ENCODE peak calls at places on chromosomes 12 and 14, in eight cellular contexts. Y is naive thymus-derived CD8-positive, alpha-beta T cell; P is left ventricle myocardium inferior; Q is activated gamma-delta T cell; B is stimulated activated CD4-positive, alpha-beta T cell treated with anti-CD3 and anti-CD28 coated beads, Interleukin-4, amount 100 ng/mL, for 24 hours; D is body of pancreas; R is A172; T is NCI-H748 treated with DMSO at 0.1 percent for 48 hours. U is an unnamed sample.

GRCh38 chr12:64269161-64269560 is 47.1 kb upstream of the KICS2 start:
- DNase-seq in Y (no peak), P (no peak), Q (no peak), B (no peak), D (no peak), R (no peak), T (no peak), U (no peak)

GRCh38 chr14:74886001-74886400 is 4.3 kb downstream of the DLST start:
- DNase-seq in Y (no peak), P (no peak), Q (no peak), B (no peak), D (no peak), R (peak), T (no peak), U (no peak)

GRCh38 chr12:54983536-54984102 is 943 bp downstream of the TESPA1 start:
- DNase-seq in Y (peak), P (no peak), Q (no peak), B (peak), D (no peak), R (no peak), T (no peak), U (no peak)

GRCh38 chr12:93135286-93136239 is 206.5 kb upstream of the EEA1 start:
- DNase-seq in Y (no peak), P (no peak), Q (no peak), B (no peak), D (no peak), R (no peak), T (peak), U (no peak)

GRCh38 chr12:94922561-94922960 is 80.9 kb downstream of the NDUFA12 start:
- DNase-seq in Y (no peak), P (no peak), Q (no peak), B (no peak), D (no peak), R (no peak), T (no peak), U (no peak)

GRCh38 chr14:68787235-68787727 is 5.6 kb downstream of the ZFP36L1 start:
- DNase-seq in Y (no peak), P (no peak), Q (no peak), B (no peak), D (peak), R (no peak), T (no peak), U (no peak)

GRCh38 chr12:88781909-88782308 is 201.6 kb upstream of the KITLG start:
- DNase-seq in Y (no peak), P (no peak), Q (no peak), B (no peak), D (no peak), R (no peak), T (no peak), U (no peak)

GRCh38 chr12:26847431-26847830 is 14.4 kb upstream of the ITPR2 start:
- DNase-seq in Y (no peak), P (no peak), Q (no peak), B (no peak), D (no peak), R (no peak), T (no peak), U (no peak)

GRCh38 chr12:100403446-100403845 is 46.6 kb downstream of the SLC17A8 start:
- DNase-seq in Y (no peak), P (no peak), Q (no peak), B (no peak), D (no peak), R (peak), T (no peak), U (no peak)

GRCh38 chr14:66379116-66379515 is 107.1 kb upstream of the CCDC196 start:
- DNase-seq in Y (no peak), P (peak), Q (no peak), B (no peak), D (peak), R (no peak), T (no peak), U (no peak)

GRCh38 chr12:95237315-95237714 is 19.7 kb downstream of the VEZT start:
- DNase-seq in Y (no peak), P (no peak), Q (no peak), B (no peak), D (no peak), R (no peak), T (no peak), U (no peak)

GRCh38 chr12:78085562-78086182 is 255.0 kb downstream of the NAV3 start:
- DNase-seq in Y (no peak), P (no peak), Q (no peak), B (no peak), D (no peak), R (no peak), T (no peak), U (no peak)

GRCh38 chr14:95389471-95390011 is 69.8 kb upstream of the CLMN start:
- DNase-seq in Y (no peak), P (peak), Q (no peak), B (no peak), D (peak), R (no peak), T (no peak), U (no peak)

GRCh38 chr14:65880507-65880906 is 468.0 kb downstream of the FUT8 start:
- DNase-seq in Y (no peak), P (no peak), Q (no peak), B (no peak), D (no peak), R (no peak), T (no peak), U (no peak)

GRCh38 chr14:37019488-37019887 is 152.9 kb downstream of the SLC25A21 start:
- DNase-seq in Y (no peak), P (no peak), Q (no peak), B (no peak), D (no peak), R (no peak), T (no peak), U (no peak)

GRCh38 chr14:96362071-96362964 is 823 bp downstream of the ATG2B start:
- DNase-seq in Y (peak), P (no peak), Q (peak), B (peak), D (peak), R (peak), T (peak), U (no peak)

GRCh38 chr12:116502989-116503496 is 56.1 kb upstream of the MAP1LC3B2 start:
- DNase-seq in Y (no peak), P (no peak), Q (no peak), B (no peak), D (no peak), R (no peak), T (no peak), U (no peak)

GRCh38 chr14:67831122-67831521 is 11.5 kb downstream of the RAD51B start:
- DNase-seq in Y (no peak), P (no peak), Q (no peak), B (no peak), D (no peak), R (no peak), T (no peak), U (no peak)

GRCh38 chr14:95526483-95527391 is 8.1 kb upstream of the GLRX5 start:
- DNase-seq in Y (no peak), P (no peak), Q (no peak), B (no peak), D (no peak), R (no peak), T (no peak), U (no peak)

GRCh38 chr12:49345048-49345839 is 1.4 kb upstream of the DNAJC22 start:
- DNase-seq in Y (no peak), P (no peak), Q (no peak), B (no peak), D (peak), R (no peak), T (peak), U (peak)

GRCh38 chr14:29783556-29783955 is 144.1 kb downstream of the PRKD1 start:
- DNase-seq in Y (no peak), P (no peak), Q (no peak), B (no peak), D (no peak), R (no peak), T (no peak), U (no peak)

GRCh38 chr12:24069532-24070395 is 120.3 kb upstream of the SOX5 start:
- DNase-seq in Y (no peak), P (no peak), Q (no peak), B (no peak), D (no peak), R (no peak), T (peak), U (no peak)

GRCh38 chr12:132477009-132477702 is 12.8 kb upstream of the FBRSL1 start:
- DNase-seq in Y (no peak), P (no peak), Q (no peak), B (no peak), D (no peak), R (no peak), T (no peak), U (no peak)

GRCh38 chr12:111444706-111445310 is 39.1 kb downstream of the SH2B3 start:
- DNase-seq in Y (peak), P (peak), Q (peak), B (peak), D (peak), R (no peak), T (no peak), U (peak)

GRCh38 chr12:108930756-108931155 is 50.9 kb downstream of the DAO start:
- DNase-seq in Y (no peak), P (no peak), Q (no peak), B (no peak), D (no peak), R (no peak), T (no peak), U (no peak)

GRCh38 chr14:23154876-23155587 is 28.4 kb downstream of the SLC7A8 start:
- DNase-seq in Y (peak), P (peak), Q (no peak), B (no peak), D (peak), R (peak), T (no peak), U (no peak)

GRCh38 chr12:121713257-121714155 is 954 bp downstream of the TMEM120B start:
- DNase-seq in Y (no peak), P (peak), Q (no peak), B (no peak), D (peak), R (no peak), T (no peak), U (no peak)

GRCh38 chr12:75011120-75011519 is 198.5 kb downstream of the KCNC2 start:
- DNase-seq in Y (no peak), P (no peak), Q (no peak), B (peak), D (no peak), R (no peak), T (no peak), U (no peak)

GRCh38 chr12:93361159-93361919 is 16.4 kb upstream of the NUDT4 start:
- DNase-seq in Y (no peak), P (peak), Q (no peak), B (no peak), D (peak), R (peak), T (no peak), U (no peak)

GRCh38 chr12:15962760-15963159 is 51.6 kb downstream of the DERA start:
- DNase-seq in Y (no peak), P (no peak), Q (no peak), B (no peak), D (no peak), R (no peak), T (no peak), U (no peak)

GRCh38 chr14:77203611-77204456 is 22.2 kb downstream of the TMEM63C start:
- DNase-seq in Y (no peak), P (no peak), Q (no peak), B (no peak), D (no peak), R (no peak), T (peak), U (peak)

GRCh38 chr12:52437508-52437907 is 3.3 kb upstream of the KRT75 start:
- DNase-seq in Y (no peak), P (no peak), Q (no peak), B (no peak), D (no peak), R (no peak), T (no peak), U (no peak)

GRCh38 chr12:121203482-121203881 is 6.4 kb upstream of the P2RX4 start:
- DNase-seq in Y (no peak), P (no peak), Q (no peak), B (no peak), D (no peak), R (no peak), T (no peak), U (no peak)

GRCh38 chr14:22471545-22472121 is 117.4 kb downstream of the DAD1 start:
- DNase-seq in Y (no peak), P (peak), Q (peak), B (no peak), D (peak), R (no peak), T (no peak), U (peak)

GRCh38 chr14:71959055-71959454 is 26.8 kb downstream of the RGS6 start:
- DNase-seq in Y (no peak), P (no peak), Q (no peak), B (no peak), D (no peak), R (no peak), T (no peak), U (no peak)

GRCh38 chr12:34406228-34406995 is 384.1 kb downstream of the ALG10 start:
- DNase-seq in Y (no peak), P (peak), Q (no peak), B (no peak), D (no peak), R (no peak), T (no peak), U (peak)